ENCODE peak calls at places on chromosomes 5 and 9, in seven cellular contexts. B is lower leg skin, O is upper lobe of left lung, N is AG09309, Y is hepatocyte, M is A549, V is breast epithelium. W is an unnamed sample.

GRCh38 chr5:96743065-96743768 is 64.5 kb downstream of the ERAP1 start:
- DNase-seq in Y (no peak), M (no peak), V (no peak), O (peak), N (no peak), B (no peak), W (no peak)

GRCh38 chr5:138466900-138467710 is 1.8 kb downstream of the EGR1 start:
- DNase-seq in O (no peak), V (no peak), Y (peak), N (peak), B (no peak), M (peak), W (no peak)

GRCh38 chr5:96807099-96807654 is 568 bp downstream of the ERAP1 start:
- DNase-seq in V (peak), Y (peak), B (peak), M (peak), O (peak), N (no peak), W (no peak)

GRCh38 chr5:6719417-6719816 is 6.2 kb downstream of the TENT4A start:
- DNase-seq in V (no peak), N (no peak), B (peak), Y (no peak), M (no peak), O (no peak), W (no peak)

GRCh38 chr5:16064135-16064893 is 115.3 kb downstream of the MARCHF11 start:
- DNase-seq in V (no peak), B (no peak), M (no peak), N (no peak), O (no peak), Y (no peak), W (no peak)

GRCh38 chr5:3962113-3962512 is 366.5 kb downstream of the IRX1 start:
- DNase-seq in M (no peak), V (no peak), Y (no peak), B (no peak), N (no peak), O (no peak), W (no peak)

GRCh38 chr5:115396698-115397097 is 100.2 kb upstream of the CCDC112 start:
- DNase-seq in N (no peak), O (no peak), M (no peak), B (no peak), Y (no peak), V (no peak), W (no peak)

GRCh38 chr5:179558912-179559279 is 8.5 kb downstream of the RUFY1 start:
- DNase-seq in M (peak), N (no peak), Y (peak), O (peak), B (peak), V (no peak), W (no peak)

GRCh38 chr5:66223637-66224036 is 79.5 kb downstream of the SREK1 start:
- DNase-seq in B (no peak), O (no peak), Y (no peak), M (peak), V (no peak), N (no peak), W (no peak)

GRCh38 chr5:122313001-122313402 is 965 bp downstream of the SNCAIP start:
- DNase-seq in N (no peak), O (no peak), V (no peak), B (peak), Y (peak), M (no peak), W (no peak)

GRCh38 chr5:122313941-122314340 is 1.9 kb downstream of the SNCAIP start:
- DNase-seq in B (no peak), M (no peak), O (no peak), Y (no peak), N (no peak), V (no peak), W (no peak)

GRCh38 chr5:122311400-122311887 is 593 bp upstream of the SNCAIP start:
- DNase-seq in V (no peak), O (no peak), M (no peak), N (no peak), Y (no peak), B (no peak), W (no peak)

GRCh38 chr5:122311888-122312669 is at the start of gene SNCAIP:
- DNase-seq in N (no peak), M (peak), V (no peak), Y (peak), B (peak), O (peak), W (no peak)

DNA sequence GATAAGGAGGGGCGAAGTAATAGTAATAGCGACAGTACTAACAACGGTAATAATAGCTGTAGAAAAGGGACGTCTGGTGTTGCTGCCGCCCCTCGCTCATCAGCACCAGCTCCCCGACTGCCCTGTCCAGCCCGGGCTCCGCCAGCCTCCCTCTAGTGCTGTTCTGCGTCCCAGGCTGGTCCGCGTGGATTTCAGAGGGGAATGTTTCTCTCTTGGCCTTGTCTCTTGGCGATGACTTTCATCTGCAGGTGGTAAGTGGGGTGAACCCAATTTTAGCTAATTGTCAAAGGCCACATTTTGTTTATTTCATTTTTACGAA is 592 bp downstream of the SNCAIP start:
- DNase-seq in B (peak), M (no peak), N (no peak), Y (peak), V (no peak), O (no peak), W (no peak)
- H3K4me3 ChIP-seq in B (peak), M (peak), N (peak), Y (peak), V (peak), O (peak), W (peak)

GRCh38 chr9:130837644-130838043 is 2.6 kb downstream of the ABL1 start:
- DNase-seq in V (no peak), Y (no peak), N (no peak), M (no peak), O (no peak), B (no peak), W (no peak)
- H3K4me3 ChIP-seq in V (peak), Y (no peak), N (peak), M (peak), O (peak), B (no peak), W (peak)

GRCh38 chr5:145855842-145856267 is 17.0 kb downstream of the GRXCR2 start:
- DNase-seq in Y (no peak), V (no peak), N (no peak), O (no peak), B (no peak), M (no peak), W (no peak)
- H3K4me3 ChIP-seq in Y (no peak), V (peak), N (no peak), O (peak), B (no peak), M (no peak), W (no peak)

DNA sequence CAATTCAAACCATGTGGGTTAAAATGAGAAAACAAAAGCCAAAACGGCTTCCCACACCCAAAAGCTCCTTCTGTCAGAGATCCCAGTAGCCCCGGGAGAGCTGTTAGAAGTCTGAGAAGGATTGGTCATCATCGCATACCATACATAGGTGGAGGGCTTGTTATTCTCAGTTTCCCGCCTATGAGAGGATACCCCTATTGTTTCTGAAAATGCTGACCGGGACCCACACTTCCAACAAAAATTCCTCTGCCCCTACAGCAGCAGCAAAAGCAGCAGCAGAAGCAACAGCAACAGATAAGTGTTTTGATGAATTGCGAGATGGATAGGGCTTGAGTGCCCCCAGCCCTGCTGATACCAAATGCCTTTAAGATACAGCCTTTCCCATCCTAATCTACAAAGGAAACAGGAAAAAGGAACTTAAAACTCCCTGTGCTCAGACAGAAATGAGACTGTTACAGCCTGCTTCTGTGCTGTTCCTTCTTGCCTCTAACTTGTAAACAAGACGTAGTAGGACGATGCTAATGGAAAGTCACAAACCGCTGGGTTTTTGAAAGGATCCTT is at the start of gene TEK:
- DNase-seq in N (no peak), Y (no peak), O (no peak), V (no peak), M (no peak), B (no peak), W (no peak)
- H3K4me3 ChIP-seq in N (no peak), Y (no peak), O (peak), V (peak), M (no peak), B (no peak), W (peak)

GRCh38 chr9:128361981-128362646 is 9.1 kb upstream of the URM1 start:
- DNase-seq in O (peak), N (peak), V (peak), Y (peak), B (peak), M (peak), W (peak)
- H3K4me3 ChIP-seq in O (peak), N (peak), V (peak), Y (no peak), B (no peak), M (peak), W (peak)

GRCh38 chr5:149358818-149359217 is 972 bp downstream of the PCYOX1L start:
- DNase-seq in V (no peak), M (no peak), Y (no peak), N (no peak), O (no peak), B (no peak), W (no peak)
- H3K4me3 ChIP-seq in V (peak), M (peak), Y (no peak), N (no peak), O (peak), B (no peak), W (no peak)

GRCh38 chr9:123865226-123865625 is 64.7 kb downstream of the DENND1A start:
- DNase-seq in V (no peak), N (no peak), Y (no peak), M (no peak), O (no peak), B (no peak), W (no peak)

GRCh38 chr9:123863164-123863855 is 66.6 kb downstream of the DENND1A start:
- DNase-seq in Y (no peak), V (no peak), O (no peak), M (no peak), B (no peak), N (peak), W (peak)

GRCh38 chr9:123866497-123866896 is 63.4 kb downstream of the DENND1A start:
- DNase-seq in O (no peak), M (no peak), Y (no peak), V (no peak), N (peak), B (no peak), W (no peak)

GRCh38 chr9:123867034-123867433 is 62.9 kb downstream of the DENND1A start:
- DNase-seq in N (no peak), B (no peak), V (no peak), M (no peak), Y (no peak), O (no peak), W (no peak)

GRCh38 chr9:123864291-123864690 is 65.6 kb downstream of the DENND1A start:
- DNase-seq in B (no peak), O (no peak), N (no peak), V (no peak), M (no peak), Y (no peak), W (no peak)
- H3K4me3 ChIP-seq in B (no peak), O (no peak), N (no peak), V (no peak), M (no peak), Y (no peak), W (no peak)

GRCh38 chr5:95281211-95281610 is 3.7 kb downstream of the MCTP1 start:
- DNase-seq in O (no peak), Y (no peak), B (no peak), V (no peak), N (no peak), M (no peak), W (no peak)

GRCh38 chr5:95283761-95284511 is 958 bp downstream of the MCTP1 start:
- DNase-seq in M (peak), V (no peak), B (no peak), Y (peak), O (peak), N (no peak), W (no peak)

GRCh38 chr5:95283022-95283615 is 1.8 kb downstream of the MCTP1 start:
- DNase-seq in B (no peak), Y (no peak), V (no peak), N (no peak), M (no peak), O (no peak), W (no peak)

GRCh38 chr5:95284512-95285405 is at the start of gene MCTP1:
- DNase-seq in Y (peak), O (peak), N (no peak), B (no peak), M (peak), V (no peak), W (no peak)

DNA sequence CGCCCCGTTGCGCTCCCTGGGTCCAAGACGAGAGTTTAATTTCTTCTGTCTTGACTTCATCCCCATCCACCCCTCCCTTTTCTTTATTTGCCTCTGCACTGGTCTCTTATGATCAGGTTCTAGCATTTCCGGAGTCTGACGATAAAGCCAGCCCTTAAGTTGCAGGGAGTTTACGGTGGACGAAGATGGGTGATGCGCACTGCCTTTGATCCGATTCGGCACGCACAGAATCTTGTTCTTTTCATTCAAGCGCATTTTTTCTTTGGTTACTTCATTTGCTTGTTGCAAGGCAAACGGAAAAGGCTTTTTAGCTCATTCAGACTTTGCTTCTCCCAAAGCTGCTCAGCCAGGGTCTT is 490 bp upstream of the MCTP1 start:
- DNase-seq in B (no peak), N (no peak), Y (no peak), O (no peak), V (no peak), M (no peak), W (no peak)
- H3K4me3 ChIP-seq in B (no peak), N (no peak), Y (peak), O (peak), V (peak), M (peak), W (no peak)

GRCh38 chr9:12784461-12785250 is 9.8 kb downstream of the LURAP1L start:
- DNase-seq in Y (peak), N (peak), O (peak), V (peak), B (no peak), M (peak), W (peak)
- H3K4me3 ChIP-seq in Y (no peak), N (no peak), O (no peak), V (no peak), B (no peak), M (peak), W (no peak)

W was measured in AG04449.